ENCODE peak calls at places on chromosomes 2 and 18, in four cellular contexts. W is AG08396; N is activated CD8-positive, alpha-beta memory T cell treated with anti-CD3 and anti-CD28 coated beads for 24 hours; L is NCI-H446 treated with DMSO at 0.1 percent for 48 hours. B is an unnamed sample.

GRCh38 chr2:237474511-237474911 is 12.5 kb upstream of the MLPH start:
- DNase-seq in W (no peak), N (no peak), L (no peak), B (no peak)

GRCh38 chr18:37394610-37394965 is 171.0 kb downstream of the CELF4 start:
- DNase-seq in W (no peak), N (no peak), L (no peak), B (no peak)

GRCh38 chr2:105406221-105406620 is 7.4 kb upstream of the FHL2 start:
- DNase-seq in W (peak; percentile 57), N (no peak), L (no peak), B (no peak)

GRCh38 chr2:8543412-8544167 is 138.3 kb upstream of the ID2 start:
- DNase-seq in W (peak; percentile 85), N (peak; percentile 87), L (no peak), B (no peak)

GRCh38 chr2:65033178-65033577 is 23.0 kb upstream of the CEP68 start:
- DNase-seq in W (no peak), N (no peak), L (no peak), B (no peak)

GRCh38 chr2:70570041-70570661 is 16.5 kb upstream of the TGFA start:
- DNase-seq in W (peak; percentile 59), N (no peak), L (no peak), B (no peak)

GRCh38 chr2:46460241-46460921 is 19.0 kb upstream of the TMEM247 start:
- DNase-seq in W (no peak), N (no peak), L (no peak), B (peak; percentile 72)

GRCh38 chr18:46502444-46502843 is 154.6 kb downstream of the LOXHD1 start:
- DNase-seq in W (no peak), N (no peak), L (no peak), B (no peak)

GRCh38 chr2:71610671-71611070 is 157.3 kb downstream of the DYSF start:
- DNase-seq in W (no peak), N (peak; percentile 28), L (no peak), B (peak; percentile 75)

GRCh38 chr2:235390108-235390815 is 103.6 kb upstream of the AGAP1 start:
- DNase-seq in W (peak; percentile 37), N (peak; percentile 62), L (no peak), B (no peak)

GRCh38 chr2:38176619-38177021 is 100.7 kb upstream of the CYP1B1 start:
- DNase-seq in W (no peak), N (no peak), L (no peak), B (no peak)

GRCh38 chr2:238831177-238831576 is 16.7 kb upstream of the TWIST2 start:
- DNase-seq in W (no peak), N (no peak), L (no peak), B (no peak)

GRCh38 chr2:148614332-148615049 is 30.1 kb upstream of the EPC2 start:
- DNase-seq in W (peak; percentile 10), N (no peak), L (no peak), B (no peak)

GRCh38 chr2:51409920-51410319 is 378.0 kb upstream of the NRXN1 start:
- DNase-seq in W (no peak), N (no peak), L (no peak), B (no peak)

GRCh38 chr2:88082781-88083180 is 15.2 kb downstream of the SMYD1 start:
- DNase-seq in W (no peak), N (no peak), L (no peak), B (no peak)

GRCh38 chr2:109681633-109682032 is 67.5 kb downstream of the SOWAHC start:
- DNase-seq in W (no peak), N (no peak), L (no peak), B (no peak)

GRCh38 chr2:101697794-101698418 is 399 bp downstream of the MAP4K4 start:
- DNase-seq in W (peak; percentile 56), N (peak; percentile 73), L (no peak), B (no peak)

GRCh38 chr2:144505245-144505801 is 14.6 kb downstream of the ZEB2 start:
- DNase-seq in W (no peak), N (no peak), L (no peak), B (no peak)

B was measured in osteocyte.